ENCODE peak calls at places on chromosomes 16 and 17, in five cellular contexts. One of them, this sample, is unnamed.

GRCh38 chr17:63447688-63448005 is 1.5 kb upstream of the CYB561 start:
- DNase-seq in heart right ventricle: no peak
- DNase-seq in HL-60: no peak
- DNase-seq in A549: no peak
- DNase-seq in AG04449: no peak
- DNase-seq in this sample: no peak

GRCh38 chr16:85870159-85870558 is 28.8 kb upstream of the IRF8 start:
- DNase-seq in A549: no peak
- DNase-seq in AG04449: no peak
- DNase-seq in HL-60: peak
- DNase-seq in heart right ventricle: no peak
- DNase-seq in this sample: no peak

GRCh38 chr16:85527042-85527766 is 85.9 kb upstream of the GSE1 start:
- DNase-seq in AG04449: no peak
- DNase-seq in heart right ventricle: no peak
- DNase-seq in HL-60: peak
- DNase-seq in A549: no peak
- DNase-seq in this sample: no peak

GRCh38 chr16:19607610-19608280 is 52.2 kb downstream of the VPS35L start:
- DNase-seq in AG04449: no peak
- DNase-seq in HL-60: no peak
- DNase-seq in heart right ventricle: no peak
- DNase-seq in A549: no peak
- DNase-seq in this sample: no peak

GRCh38 chr17:57862410-57862989 is 12.7 kb upstream of the MRPS23 start:
- DNase-seq in A549: no peak
- DNase-seq in HL-60: no peak
- DNase-seq in AG04449: no peak
- DNase-seq in heart right ventricle: no peak
- DNase-seq in this sample: no peak

GRCh38 chr17:65594585-65594940 is 33.1 kb upstream of the AXIN2 start:
- DNase-seq in AG04449: no peak
- DNase-seq in HL-60: no peak
- DNase-seq in A549: no peak
- DNase-seq in heart right ventricle: no peak
- DNase-seq in this sample: no peak

GRCh38 chr17:32998111-32998892 is 6.7 kb downstream of the SPACA3 start:
- DNase-seq in AG04449: no peak
- DNase-seq in HL-60: peak
- DNase-seq in heart right ventricle: peak
- DNase-seq in A549: peak
- DNase-seq in this sample: peak

GRCh38 chr17:78925662-78926555 is 722 bp upstream of the TIMP2 start:
- DNase-seq in HL-60: peak
- DNase-seq in A549: no peak
- DNase-seq in heart right ventricle: peak
- DNase-seq in AG04449: no peak
- DNase-seq in this sample: no peak

GRCh38 chr17:4554997-4555799 is at the start of gene MYBBP1A:
- DNase-seq in A549: peak
- DNase-seq in HL-60: peak
- DNase-seq in heart right ventricle: peak
- DNase-seq in AG04449: peak
- DNase-seq in this sample: peak
- TF ChIP-seq CTCF in A549: no peak
- TF ChIP-seq CTCF in HL-60: no peak
- TF ChIP-seq CTCF in heart right ventricle: no peak
- TF ChIP-seq CTCF in AG04449: peak
- TF ChIP-seq CTCF in this sample: no peak

DNA sequence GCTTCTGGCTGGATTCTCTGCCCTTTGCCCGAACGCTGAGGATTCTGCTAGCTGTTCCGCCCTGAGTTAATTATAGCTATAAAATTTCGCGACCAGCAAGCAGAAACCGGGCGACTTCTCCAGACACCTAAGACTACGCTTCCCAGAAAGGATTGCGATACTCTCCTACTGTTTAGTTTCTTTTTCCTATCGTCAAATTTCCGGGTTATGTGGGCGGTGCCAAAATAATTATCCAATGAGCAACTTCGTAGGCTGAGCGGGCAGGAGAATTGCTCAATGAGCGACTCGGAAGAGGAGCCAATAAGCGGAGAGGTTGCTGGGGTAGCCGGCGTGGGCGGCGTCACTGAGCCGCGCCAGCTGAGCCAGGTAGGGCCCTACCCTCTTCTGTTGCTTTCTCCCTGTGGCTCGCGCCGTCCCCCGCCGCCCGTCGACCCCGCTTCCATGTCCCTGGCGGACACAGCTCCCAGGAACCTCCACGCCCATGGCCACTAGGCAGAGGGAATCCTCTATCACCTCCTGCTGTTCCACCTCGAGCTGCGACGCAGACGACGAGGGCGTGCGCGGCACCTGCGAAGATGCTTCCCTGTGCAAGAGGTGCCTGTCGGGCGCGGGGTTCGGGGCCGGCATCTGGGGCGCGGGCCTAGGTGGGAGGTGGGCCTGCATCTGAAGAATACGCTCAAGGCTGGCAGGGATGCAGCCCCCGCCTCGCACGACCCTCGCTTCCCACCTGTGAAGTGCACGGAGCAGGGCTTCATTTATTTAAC is at the start of gene LCMT1:
- DNase-seq in AG04449: peak
- DNase-seq in A549: peak
- DNase-seq in heart right ventricle: peak
- DNase-seq in HL-60: peak
- DNase-seq in this sample: peak
- TF ChIP-seq CTCF in AG04449: peak
- TF ChIP-seq CTCF in A549: no peak
- TF ChIP-seq CTCF in heart right ventricle: no peak
- TF ChIP-seq CTCF in HL-60: no peak
- TF ChIP-seq CTCF in this sample: no peak

GRCh38 chr17:14359251-14359939 is 58.5 kb downstream of the HS3ST3B1 start:
- DNase-seq in AG04449: no peak
- DNase-seq in HL-60: peak
- DNase-seq in A549: no peak
- DNase-seq in heart right ventricle: peak
- DNase-seq in this sample: no peak
- TF ChIP-seq CTCF in AG04449: no peak
- TF ChIP-seq CTCF in HL-60: no peak
- TF ChIP-seq CTCF in A549: no peak
- TF ChIP-seq CTCF in heart right ventricle: no peak
- TF ChIP-seq CTCF in this sample: no peak

GRCh38 chr17:72602517-72603345 is 481.9 kb downstream of the SOX9 start:
- DNase-seq in A549: peak
- DNase-seq in HL-60: peak
- DNase-seq in AG04449: peak
- DNase-seq in heart right ventricle: no peak
- DNase-seq in this sample: no peak
- TF ChIP-seq CTCF in A549: no peak
- TF ChIP-seq CTCF in HL-60: peak
- TF ChIP-seq CTCF in AG04449: peak
- TF ChIP-seq CTCF in heart right ventricle: no peak
- TF ChIP-seq CTCF in this sample: no peak

GRCh38 chr17:77476920-77477805 is 336.4 kb downstream of the SEC14L1 start:
- DNase-seq in heart right ventricle: peak
- DNase-seq in HL-60: no peak
- DNase-seq in AG04449: peak
- DNase-seq in A549: no peak
- DNase-seq in this sample: peak
- TF ChIP-seq CTCF in heart right ventricle: no peak
- TF ChIP-seq CTCF in HL-60: no peak
- TF ChIP-seq CTCF in AG04449: no peak
- TF ChIP-seq CTCF in A549: no peak
- TF ChIP-seq CTCF in this sample: no peak

DNA sequence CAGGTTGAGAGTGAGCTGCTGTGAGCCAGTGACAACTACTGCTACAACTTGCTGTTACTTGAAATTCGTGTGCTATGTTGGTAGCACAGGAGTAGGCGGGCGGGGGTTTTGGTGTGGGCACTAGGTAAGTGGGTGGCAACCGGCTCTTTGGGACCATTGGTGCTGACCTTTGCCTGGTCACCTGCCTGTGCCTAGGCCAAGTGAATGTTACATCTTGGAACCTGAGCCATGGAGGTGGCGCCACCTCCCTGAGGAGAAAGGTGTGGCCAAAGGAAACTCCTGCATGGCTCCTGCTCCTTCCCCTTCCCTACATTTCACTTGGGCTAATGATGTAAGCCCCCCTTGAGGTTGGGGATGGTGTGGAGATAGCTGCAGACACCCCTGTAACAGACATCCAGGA is 25.4 kb upstream of the ARHGAP23 start:
- DNase-seq in HL-60: no peak
- DNase-seq in A549: no peak
- DNase-seq in AG04449: no peak
- DNase-seq in heart right ventricle: no peak
- DNase-seq in this sample: no peak
- TF ChIP-seq CTCF in HL-60: no peak
- TF ChIP-seq CTCF in A549: no peak
- TF ChIP-seq CTCF in AG04449: no peak
- TF ChIP-seq CTCF in heart right ventricle: no peak
- TF ChIP-seq CTCF in this sample: no peak

DNA sequence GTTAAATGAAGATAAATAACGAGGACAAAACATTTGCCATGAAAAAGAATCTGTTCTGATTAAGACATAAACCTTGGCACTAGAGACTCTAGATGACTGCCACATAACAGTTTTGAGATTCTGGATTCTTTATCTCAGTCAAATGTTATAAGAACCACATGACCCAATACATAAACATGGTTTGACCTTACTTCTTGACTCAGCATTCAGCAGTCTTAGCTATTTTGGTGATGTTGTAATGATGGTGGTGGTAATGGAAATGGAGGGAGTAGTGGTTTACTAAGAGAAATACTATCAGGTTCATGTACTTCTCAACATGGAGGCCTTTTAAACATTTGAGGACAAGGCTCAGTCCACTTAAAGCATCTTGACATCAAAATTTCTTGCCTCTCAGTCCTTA is 925.4 kb downstream of the CDH11 start:
- DNase-seq in HL-60: no peak
- DNase-seq in A549: no peak
- DNase-seq in heart right ventricle: no peak
- DNase-seq in AG04449: peak
- DNase-seq in this sample: no peak
- TF ChIP-seq CTCF in HL-60: no peak
- TF ChIP-seq CTCF in A549: no peak
- TF ChIP-seq CTCF in heart right ventricle: no peak
- TF ChIP-seq CTCF in AG04449: no peak
- TF ChIP-seq CTCF in this sample: no peak

DNA sequence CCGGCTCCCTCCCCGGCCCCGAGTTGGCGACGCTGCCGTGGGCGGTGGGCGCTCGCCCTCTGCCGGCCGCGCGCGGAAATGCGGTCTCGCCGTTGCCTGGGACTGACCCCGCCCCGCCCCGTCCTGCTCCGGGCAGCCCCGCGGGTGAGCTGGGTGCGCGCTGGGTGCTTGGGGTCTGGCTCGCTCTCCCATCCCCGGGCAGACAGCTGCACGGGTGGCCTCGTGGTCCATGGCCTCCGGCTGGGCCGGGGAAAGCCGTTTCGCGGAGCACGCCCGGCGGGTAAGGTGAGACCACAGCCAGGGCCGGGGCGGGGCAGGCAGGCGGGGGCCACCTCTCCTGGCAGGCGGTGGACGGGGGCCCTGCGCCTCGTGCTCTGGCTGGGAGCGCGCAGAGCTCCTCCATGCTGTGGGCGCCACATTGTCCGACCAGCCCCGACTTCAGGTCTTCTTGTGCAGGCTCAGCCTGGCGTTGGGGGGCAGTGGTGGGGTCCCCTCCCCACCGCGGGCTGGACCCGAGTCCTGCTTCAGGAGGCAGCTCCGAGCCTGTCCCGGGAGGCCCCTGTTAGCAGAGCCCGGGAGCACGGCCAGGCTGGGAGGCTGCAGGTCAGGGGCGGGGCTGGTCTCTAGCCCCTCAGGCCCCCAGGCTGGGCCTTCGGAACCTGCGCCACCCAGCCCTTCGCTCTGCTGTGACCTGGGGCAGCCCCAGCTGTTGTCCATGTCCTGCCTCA is 7.0 kb upstream of the C1QTNF8 start:
- DNase-seq in heart right ventricle: peak
- DNase-seq in HL-60: peak
- DNase-seq in A549: peak
- DNase-seq in AG04449: no peak
- DNase-seq in this sample: peak
- TF ChIP-seq CTCF in heart right ventricle: peak
- TF ChIP-seq CTCF in HL-60: peak
- TF ChIP-seq CTCF in A549: peak
- TF ChIP-seq CTCF in AG04449: peak
- TF ChIP-seq CTCF in this sample: peak

This sample was measured in glutamatergic neuron.